ENCODE peak calls at places on chromosomes 4 and X, in seven cellular contexts. S, Q, D, Z, X, L and J are unnamed samples.

GRCh38 chrX:16617382-16617781 is 32.6 kb upstream of the S100G start:
- DNase-seq in L (no peak), Q (no peak), D (no peak), S (no peak), Z (no peak), X (no peak), J (no peak)

GRCh38 chrX:17036172-17036961 is 89.9 kb downstream of the REPS2 start:
- DNase-seq in L (no peak), Q (no peak), S (no peak), D (no peak), Z (no peak), X (no peak), J (no peak)

GRCh38 chrX:100829730-100830129 is 9.5 kb downstream of the CSTF2 start:
- DNase-seq in X (peak; percentile 21), S (peak; percentile 77), L (no peak), Q (peak; percentile 43), Z (no peak), D (no peak), J (no peak)

GRCh38 chr4:2793920-2794706 is 1.2 kb downstream of the SH3BP2 start:
- DNase-seq in Q (peak; percentile 71), Z (peak; percentile 45), X (peak; percentile 98), L (no peak), D (peak; percentile 27), S (no peak), J (no peak)

GRCh38 chrX:8341814-8342590 is 122.6 kb upstream of the VCX3B start:
- DNase-seq in Z (no peak), Q (no peak), D (no peak), X (no peak), S (no peak), L (no peak), J (no peak)

GRCh38 chrX:34849371-34849770 is 93.2 kb upstream of the FAM47B start:
- DNase-seq in D (no peak), S (peak; percentile 74), X (no peak), L (no peak), Z (no peak), Q (peak; percentile 15), J (no peak)

GRCh38 chrX:51336584-51336983 is 4.0 kb downstream of the NUDT10 start:
- DNase-seq in D (peak; percentile 30), X (peak; percentile 61), L (no peak), Q (peak; percentile 22), S (peak; percentile 40), Z (peak; percentile 70), J (no peak)

GRCh38 chr4:8548731-8549351 is 31.4 kb upstream of the GPR78 start:
- DNase-seq in L (no peak), S (no peak), X (peak; percentile 49), Z (no peak), Q (no peak), D (no peak), J (no peak)

GRCh38 chr4:102429553-102429952 is 71.6 kb upstream of the NFKB1 start:
- DNase-seq in Z (peak; percentile 75), S (peak; percentile 75), X (peak; percentile 93), D (no peak), Q (peak; percentile 68), L (no peak), J (no peak)

GRCh38 chrX:136210243-136210642 is 41.0 kb downstream of the MAP7D3 start:
- DNase-seq in Q (no peak), D (no peak), Z (no peak), X (no peak), S (no peak), L (no peak), J (no peak)

GRCh38 chr4:112284662-112285411 is 867 bp downstream of the TIFA start:
- DNase-seq in Q (peak; percentile 46), L (no peak), X (peak; percentile 49), Z (no peak), S (peak; percentile 24), D (no peak), J (no peak)

GRCh38 chrX:10554612-10555270 is 65.6 kb downstream of the MID1 start:
- DNase-seq in Z (no peak), S (no peak), D (no peak), L (no peak), Q (peak; percentile 23), X (no peak), J (no peak)

GRCh38 chr4:168830777-168831512 is 179.1 kb downstream of the CBR4 start:
- DNase-seq in L (no peak), S (no peak), Q (peak; percentile 61), Z (no peak), D (no peak), X (peak; percentile 26), J (no peak)

GRCh38 chr4:66564901-66565648 is 894.8 kb upstream of the EPHA5 start:
- DNase-seq in Q (peak; percentile 83), S (peak; percentile 73), Z (no peak), X (no peak), D (no peak), L (no peak), J (no peak)

GRCh38 chr4:173243321-173243720 is 74.7 kb downstream of the GALNT7 start:
- DNase-seq in X (peak; percentile 37), L (no peak), D (no peak), Z (no peak), S (peak; percentile 88), Q (peak; percentile 70), J (no peak)

GRCh38 chr4:14787894-14788293 is 214.4 kb upstream of the CPEB2 start:
- DNase-seq in X (peak; percentile 32), Z (peak; percentile 74), S (peak; percentile 13), L (no peak), Q (peak; percentile 45), D (peak; percentile 58), J (no peak)

GRCh38 chr4:129929052-129929451 is 833.1 kb downstream of the C4orf33 start:
- DNase-seq in S (no peak), X (no peak), Q (no peak), D (no peak), L (no peak), Z (peak; percentile 29), J (no peak)

GRCh38 chr4:120057416-120057815 is 9.2 kb downstream of the MAD2L1 start:
- DNase-seq in Q (no peak), Z (no peak), L (no peak), X (no peak), S (no peak), D (no peak), J (no peak)

GRCh38 chr4:145852256-145852839 is 86.3 kb downstream of the ZNF827 start:
- DNase-seq in X (no peak), S (no peak), D (no peak), L (no peak), Q (no peak), Z (no peak), J (no peak)

GRCh38 chrX:8579602-8580001 is 115.0 kb downstream of the VCX3B start:
- DNase-seq in L (no peak), D (no peak), Q (no peak), Z (peak; percentile 2), X (no peak), S (no peak), J (no peak)

GRCh38 chr4:119016636-119017035 is 119.0 kb upstream of the MYOZ2 start:
- DNase-seq in S (peak; percentile 93), Z (no peak), D (no peak), X (no peak), L (no peak), Q (peak; percentile 75), J (no peak)

GRCh38 chrX:72094894-72095293 is 36.8 kb downstream of the RTL5 start:
- DNase-seq in S (peak; percentile 12), D (no peak), X (peak; percentile 8), L (no peak), Q (peak; percentile 75), Z (peak; percentile 94), J (peak; percentile 4)

GRCh38 chrX:11836284-11836683 is 78.2 kb downstream of the MSL3 start:
- DNase-seq in Q (no peak), S (no peak), Z (no peak), D (no peak), L (no peak), X (peak; percentile 4), J (no peak)

GRCh38 chrX:31440546-31440945 is 368.7 kb upstream of the FTHL17 start:
- DNase-seq in X (no peak), D (no peak), Z (no peak), Q (no peak), S (peak; percentile 45), L (no peak), J (no peak)

GRCh38 chrX:31435592-31435991 is 363.8 kb upstream of the FTHL17 start:
- DNase-seq in Q (peak; percentile 63), D (peak; percentile 87), Z (peak; percentile 95), S (peak; percentile 22), L (peak; percentile 56), X (no peak), J (peak; percentile 85)

GRCh38 chrX:31436424-31436823 is 364.6 kb upstream of the FTHL17 start:
- DNase-seq in Z (no peak), L (no peak), D (no peak), Q (no peak), X (no peak), S (no peak), J (no peak)
- H4K8ac ChIP-seq in Z (no peak overlapping the region), L (no peak overlapping the region), D (no peak overlapping the region), Q (no peak overlapping the region), X (no peak overlapping the region), S (no peak overlapping the region), J (no peak overlapping the region)

GRCh38 chr4:4633431-4633830 is 91.6 kb upstream of the STX18 start:
- DNase-seq in Q (no peak), X (no peak), Z (no peak), L (no peak), S (no peak), D (no peak), J (no peak)

GRCh38 chr4:4641661-4642180 is 99.9 kb upstream of the STX18 start:
- DNase-seq in Z (peak; percentile 72), Q (no peak), D (peak; percentile 58), X (no peak), L (no peak), S (no peak), J (no peak)

GRCh38 chr4:4639370-4639769 is 97.5 kb upstream of the STX18 start:
- DNase-seq in S (no peak), Q (no peak), X (no peak), L (no peak), D (no peak), Z (no peak), J (no peak)

GRCh38 chr4:4640692-4641091 is 98.8 kb upstream of the STX18 start:
- DNase-seq in S (no peak), Z (peak; percentile 91), X (no peak), D (peak; percentile 81), L (no peak), Q (peak; percentile 24), J (no peak)

GRCh38 chr4:4637710-4638109 is 95.9 kb upstream of the STX18 start:
- DNase-seq in S (no peak), Z (no peak), Q (no peak), D (no peak), X (peak; percentile 13), L (no peak), J (no peak)
- H4K8ac ChIP-seq in S (no peak overlapping the region), Z (no peak overlapping the region), Q (peak overlapping the region; percentile 40), D (no peak overlapping the region), X (no peak overlapping the region), L (no peak overlapping the region), J (no peak overlapping the region)

GRCh38 chrX:44514272-44514671 is 28.4 kb downstream of the FUNDC1 start:
- DNase-seq in L (no peak), Q (no peak), D (no peak), Z (no peak), X (no peak), S (no peak), J (no peak)
- H4K8ac ChIP-seq in L (no peak overlapping the region), Q (no peak overlapping the region), D (no peak overlapping the region), Z (no peak overlapping the region), X (no peak overlapping the region), S (no peak overlapping the region), J (no peak overlapping the region)

DNA sequence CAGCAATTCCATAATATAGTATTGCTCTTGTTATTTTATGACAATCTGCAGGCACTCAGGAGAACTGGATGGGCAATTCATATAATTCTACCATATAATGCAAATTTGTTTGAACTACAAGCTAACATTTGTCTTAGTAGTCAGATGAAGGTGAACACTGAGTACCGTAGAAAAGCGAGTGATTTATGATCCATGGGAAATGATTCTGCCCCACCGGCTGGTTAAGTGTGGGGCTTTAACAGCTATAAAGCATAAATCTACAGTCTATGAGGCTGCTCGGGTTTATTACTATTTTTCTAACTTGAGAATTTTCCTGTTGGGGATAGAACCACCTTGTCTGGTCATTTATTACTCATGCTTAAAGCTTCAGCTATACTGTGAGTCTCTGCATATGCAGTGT is 275.5 kb downstream of the PCDH10 start:
- DNase-seq in S (no peak), Q (no peak), L (no peak), X (no peak), D (no peak), Z (no peak), J (no peak)
- H4K8ac ChIP-seq in S (no peak overlapping the region), Q (no peak overlapping the region), L (no peak overlapping the region), X (no peak overlapping the region), D (no peak overlapping the region), Z (no peak overlapping the region), J (no peak overlapping the region)